ENCODE peak calls at places on chromosome 14, in eight cellular contexts. C is CD4-positive, CD25-positive, alpha-beta regulatory T cell; R is smooth muscle cell of the brain vasculature; S is DMS 273 treated with DMSO at 0.1 percent for 48 hours; N is EL; F is renal cortical epithelial cell; U is head of caudate nucleus; K is CD8-positive, alpha-beta T cell. G is an unnamed sample.

GRCh38 chr14:61025239-61026223 is 44.5 kb downstream of the SLC38A6 start:
- DNase-seq in C (peak; percentile 21), R (peak; percentile 57), S (peak; percentile 7), N (peak; percentile 74), F (peak; percentile 72), U (peak; percentile 71), K (peak; percentile 55), G (peak; percentile 45)

GRCh38 chr14:68937790-68938514 is 41.1 kb downstream of the ACTN1 start:
- DNase-seq in C (no peak), R (no peak), S (no peak), N (no peak), F (peak; percentile 64), U (peak; percentile 69), K (peak; percentile 59), G (no peak)

GRCh38 chr14:34781242-34781641 is 66.8 kb upstream of the CFL2 start:
- DNase-seq in C (no peak), R (no peak), S (no peak), N (peak; percentile 95), F (peak; percentile 60), U (no peak), K (no peak), G (no peak)

GRCh38 chr14:105944632-105945610 is 418.5 kb downstream of the TMEM121 start:
- DNase-seq in C (peak; percentile 64), R (no peak), S (no peak), N (no peak), F (no peak), U (no peak), K (peak; percentile 87), G (peak; percentile 68)

GRCh38 chr14:25993830-25994229 is 604.0 kb downstream of the NOVA1 start:
- DNase-seq in C (no peak), R (no peak), S (no peak), N (no peak), F (no peak), U (no peak), K (no peak), G (no peak)

GRCh38 chr14:37590810-37591139 is 4.3 kb downstream of the FOXA1 start:
- DNase-seq in C (no peak), R (no peak), S (no peak), N (no peak), F (no peak), U (no peak), K (no peak), G (no peak)

GRCh38 chr14:64293976-64294671 is at the start of gene ESR2:
- DNase-seq in C (no peak), R (no peak), S (no peak), N (no peak), F (no peak), U (no peak), K (peak; percentile 53), G (no peak)

GRCh38 chr14:65277027-65277426 is 135.5 kb upstream of the FUT8 start:
- DNase-seq in C (no peak), R (no peak), S (no peak), N (peak; percentile 77), F (peak; percentile 36), U (no peak), K (no peak), G (no peak)

GRCh38 chr14:38442208-38442607 is 186.3 kb upstream of the CLEC14A start:
- DNase-seq in C (no peak), R (no peak), S (no peak), N (no peak), F (no peak), U (no peak), K (no peak), G (no peak)

GRCh38 chr14:20631821-20632389 is 9.6 kb downstream of the OR6S1 start:
- DNase-seq in C (no peak), R (no peak), S (no peak), N (peak; percentile 77), F (peak; percentile 46), U (no peak), K (no peak), G (no peak)

GRCh38 chr14:21092147-21093011 is 6.1 kb downstream of the ZNF219 start:
- DNase-seq in C (peak; percentile 80), R (no peak), S (no peak), N (peak; percentile 61), F (peak; percentile 35), U (peak; percentile 76), K (peak; percentile 96), G (peak; percentile 87)

GRCh38 chr14:69687963-69688649 is 76.7 kb downstream of the SUSD6 start:
- DNase-seq in C (no peak), R (no peak), S (no peak), N (no peak), F (no peak), U (peak; percentile 50), K (no peak), G (no peak)

GRCh38 chr14:105857223-105857815 is 330.9 kb downstream of the TMEM121 start:
- DNase-seq in C (no peak), R (no peak), S (no peak), N (no peak), F (no peak), U (peak; percentile 7), K (peak; percentile 57), G (peak; percentile 14)